ENCODE peak calls at places on chromosome 1, in seven cellular contexts. One of them, this sample, is unnamed.

GRCh38 chr1:235741294-235741693 is 91.7 kb upstream of the GNG4 start:
- DNase-seq in kidney: no peak
- DNase-seq in Peyer's patch: no peak
- DNase-seq in epithelial cell of proximal tubule: no peak
- DNase-seq in right atrium auricular region: no peak
- DNase-seq in progenitor cell of endocrine pancreas: no peak
- DNase-seq in astrocyte of the cerebellum: peak; percentile 29
- DNase-seq in this sample: no peak

GRCh38 chr1:223175032-223175431 is 32.0 kb upstream of the TLR5 start:
- DNase-seq in astrocyte of the cerebellum: no peak
- DNase-seq in epithelial cell of proximal tubule: no peak
- DNase-seq in kidney: no peak
- DNase-seq in progenitor cell of endocrine pancreas: no peak
- DNase-seq in Peyer's patch: no peak
- DNase-seq in right atrium auricular region: no peak
- DNase-seq in this sample: no peak

GRCh38 chr1:100448371-100448770 is 89.6 kb upstream of the GPR88 start:
- DNase-seq in right atrium auricular region: no peak
- DNase-seq in kidney: no peak
- DNase-seq in progenitor cell of endocrine pancreas: no peak
- DNase-seq in Peyer's patch: no peak
- DNase-seq in epithelial cell of proximal tubule: no peak
- DNase-seq in astrocyte of the cerebellum: no peak
- DNase-seq in this sample: no peak

GRCh38 chr1:246142320-246142893 is 364.7 kb downstream of the SMYD3 start:
- DNase-seq in Peyer's patch: no peak
- DNase-seq in right atrium auricular region: no peak
- DNase-seq in kidney: no peak
- DNase-seq in epithelial cell of proximal tubule: peak; percentile 85
- DNase-seq in progenitor cell of endocrine pancreas: no peak
- DNase-seq in astrocyte of the cerebellum: peak; percentile 60
- DNase-seq in this sample: no peak

GRCh38 chr1:38285807-38286530 is 239.4 kb upstream of the POU3F1 start:
- DNase-seq in astrocyte of the cerebellum: no peak
- DNase-seq in kidney: no peak
- DNase-seq in Peyer's patch: no peak
- DNase-seq in epithelial cell of proximal tubule: no peak
- DNase-seq in right atrium auricular region: no peak
- DNase-seq in progenitor cell of endocrine pancreas: no peak
- DNase-seq in this sample: peak; percentile 77

GRCh38 chr1:147808025-147808424 is 47.6 kb upstream of the GJA5 start:
- DNase-seq in epithelial cell of proximal tubule: peak; percentile 7
- DNase-seq in astrocyte of the cerebellum: no peak
- DNase-seq in progenitor cell of endocrine pancreas: no peak
- DNase-seq in kidney: no peak
- DNase-seq in right atrium auricular region: no peak
- DNase-seq in Peyer's patch: no peak
- DNase-seq in this sample: no peak

GRCh38 chr1:177306981-177307380 is 136.2 kb downstream of the BRINP2 start:
- DNase-seq in astrocyte of the cerebellum: no peak
- DNase-seq in epithelial cell of proximal tubule: no peak
- DNase-seq in Peyer's patch: no peak
- DNase-seq in right atrium auricular region: no peak
- DNase-seq in progenitor cell of endocrine pancreas: no peak
- DNase-seq in kidney: no peak
- DNase-seq in this sample: no peak

GRCh38 chr1:191026828-191027227 is 549.2 kb upstream of the BRINP3 start:
- DNase-seq in astrocyte of the cerebellum: no peak
- DNase-seq in right atrium auricular region: no peak
- DNase-seq in progenitor cell of endocrine pancreas: no peak
- DNase-seq in epithelial cell of proximal tubule: no peak
- DNase-seq in kidney: no peak
- DNase-seq in Peyer's patch: no peak
- DNase-seq in this sample: no peak

GRCh38 chr1:235199441-235199840 is 38.4 kb upstream of the RBM34 start:
- DNase-seq in kidney: no peak
- DNase-seq in astrocyte of the cerebellum: peak; percentile 71
- DNase-seq in progenitor cell of endocrine pancreas: no peak
- DNase-seq in Peyer's patch: no peak
- DNase-seq in epithelial cell of proximal tubule: no peak
- DNase-seq in right atrium auricular region: no peak
- DNase-seq in this sample: no peak

DNA sequence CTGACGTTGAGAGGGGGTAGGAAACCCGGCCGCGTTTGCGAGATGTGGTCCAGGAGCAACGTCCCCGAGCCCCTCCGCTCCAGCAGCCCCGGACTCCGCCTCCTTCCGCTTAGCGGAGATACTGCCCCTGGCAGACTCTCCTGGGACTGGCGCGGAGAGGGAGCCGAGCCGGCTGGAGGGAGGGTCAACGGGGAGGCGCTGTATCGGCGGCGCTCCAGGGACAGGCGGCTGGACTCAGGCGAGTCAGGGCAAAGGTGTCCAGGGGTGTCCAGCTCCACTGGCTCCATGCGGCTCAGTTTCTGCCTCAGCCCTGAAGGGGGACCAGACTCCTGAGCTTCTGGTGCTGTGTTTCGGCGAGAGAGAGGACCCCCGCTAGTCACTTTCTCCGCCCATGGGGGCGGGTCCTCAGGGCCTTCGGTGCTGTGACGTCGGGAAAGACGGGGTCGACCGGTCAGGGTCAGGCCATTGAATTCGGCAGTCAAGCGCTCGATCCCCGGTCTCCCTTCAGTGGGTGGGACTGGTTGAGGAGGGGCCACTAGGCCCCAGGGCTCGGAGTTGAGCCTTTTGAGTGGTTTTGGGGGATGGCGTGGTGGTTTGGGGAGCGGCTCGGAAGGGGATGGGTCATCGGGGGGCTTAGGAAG is 2.8 kb upstream of the LIX1L start:
- DNase-seq in epithelial cell of proximal tubule: no peak
- DNase-seq in astrocyte of the cerebellum: no peak
- DNase-seq in progenitor cell of endocrine pancreas: peak; percentile 57
- DNase-seq in Peyer's patch: peak; percentile 86
- DNase-seq in right atrium auricular region: peak; percentile 85
- DNase-seq in kidney: peak; percentile 94
- DNase-seq in this sample: peak; percentile 89
- TF ChIP-seq CTCF in epithelial cell of proximal tubule: no peak
- TF ChIP-seq CTCF in astrocyte of the cerebellum: peak; percentile 12
- TF ChIP-seq CTCF in progenitor cell of endocrine pancreas: peak; percentile 18
- TF ChIP-seq CTCF in Peyer's patch: peak; percentile 6
- TF ChIP-seq CTCF in right atrium auricular region: peak; percentile 24
- TF ChIP-seq CTCF in kidney: peak; percentile 2
- TF ChIP-seq CTCF in this sample: peak; percentile 20

GRCh38 chr1:20981903-20982695 is 194.6 kb downstream of the EIF4G3 start:
- DNase-seq in right atrium auricular region: no peak
- DNase-seq in Peyer's patch: no peak
- DNase-seq in epithelial cell of proximal tubule: peak; percentile 13
- DNase-seq in kidney: no peak
- DNase-seq in astrocyte of the cerebellum: peak; percentile 24
- DNase-seq in progenitor cell of endocrine pancreas: no peak
- DNase-seq in this sample: no peak
- TF ChIP-seq CTCF in right atrium auricular region: peak; percentile 55
- TF ChIP-seq CTCF in Peyer's patch: no peak
- TF ChIP-seq CTCF in epithelial cell of proximal tubule: peak; percentile 58
- TF ChIP-seq CTCF in kidney: peak; percentile 39
- TF ChIP-seq CTCF in astrocyte of the cerebellum: peak; percentile 36
- TF ChIP-seq CTCF in progenitor cell of endocrine pancreas: peak; percentile 37
- TF ChIP-seq CTCF in this sample: peak; percentile 61

GRCh38 chr1:45687753-45688737 is at the start of gene TMEM69:
- DNase-seq in Peyer's patch: peak; percentile 82
- DNase-seq in kidney: peak; percentile 84
- DNase-seq in progenitor cell of endocrine pancreas: peak; percentile 30
- DNase-seq in astrocyte of the cerebellum: peak; percentile 84
- DNase-seq in epithelial cell of proximal tubule: peak; percentile 79
- DNase-seq in right atrium auricular region: peak; percentile 78
- DNase-seq in this sample: peak; percentile 89

GRCh38 chr1:45685308-45686080 is 839 bp downstream of the GPBP1L1 start:
- DNase-seq in epithelial cell of proximal tubule: no peak
- DNase-seq in astrocyte of the cerebellum: no peak
- DNase-seq in progenitor cell of endocrine pancreas: no peak
- DNase-seq in right atrium auricular region: no peak
- DNase-seq in Peyer's patch: no peak
- DNase-seq in kidney: no peak
- DNase-seq in this sample: no peak

GRCh38 chr1:45687014-45687752 is 798 bp upstream of the TMEM69 start:
- DNase-seq in epithelial cell of proximal tubule: peak; percentile 90
- DNase-seq in kidney: peak; percentile 100
- DNase-seq in astrocyte of the cerebellum: peak; percentile 94
- DNase-seq in progenitor cell of endocrine pancreas: peak; percentile 95
- DNase-seq in Peyer's patch: peak; percentile 99
- DNase-seq in right atrium auricular region: peak; percentile 98
- DNase-seq in this sample: peak; percentile 99

GRCh38 chr1:45684402-45684801 is 1.9 kb downstream of the GPBP1L1 start:
- DNase-seq in kidney: no peak
- DNase-seq in progenitor cell of endocrine pancreas: no peak
- DNase-seq in Peyer's patch: no peak
- DNase-seq in right atrium auricular region: no peak
- DNase-seq in astrocyte of the cerebellum: no peak
- DNase-seq in epithelial cell of proximal tubule: no peak
- DNase-seq in this sample: no peak

DNA sequence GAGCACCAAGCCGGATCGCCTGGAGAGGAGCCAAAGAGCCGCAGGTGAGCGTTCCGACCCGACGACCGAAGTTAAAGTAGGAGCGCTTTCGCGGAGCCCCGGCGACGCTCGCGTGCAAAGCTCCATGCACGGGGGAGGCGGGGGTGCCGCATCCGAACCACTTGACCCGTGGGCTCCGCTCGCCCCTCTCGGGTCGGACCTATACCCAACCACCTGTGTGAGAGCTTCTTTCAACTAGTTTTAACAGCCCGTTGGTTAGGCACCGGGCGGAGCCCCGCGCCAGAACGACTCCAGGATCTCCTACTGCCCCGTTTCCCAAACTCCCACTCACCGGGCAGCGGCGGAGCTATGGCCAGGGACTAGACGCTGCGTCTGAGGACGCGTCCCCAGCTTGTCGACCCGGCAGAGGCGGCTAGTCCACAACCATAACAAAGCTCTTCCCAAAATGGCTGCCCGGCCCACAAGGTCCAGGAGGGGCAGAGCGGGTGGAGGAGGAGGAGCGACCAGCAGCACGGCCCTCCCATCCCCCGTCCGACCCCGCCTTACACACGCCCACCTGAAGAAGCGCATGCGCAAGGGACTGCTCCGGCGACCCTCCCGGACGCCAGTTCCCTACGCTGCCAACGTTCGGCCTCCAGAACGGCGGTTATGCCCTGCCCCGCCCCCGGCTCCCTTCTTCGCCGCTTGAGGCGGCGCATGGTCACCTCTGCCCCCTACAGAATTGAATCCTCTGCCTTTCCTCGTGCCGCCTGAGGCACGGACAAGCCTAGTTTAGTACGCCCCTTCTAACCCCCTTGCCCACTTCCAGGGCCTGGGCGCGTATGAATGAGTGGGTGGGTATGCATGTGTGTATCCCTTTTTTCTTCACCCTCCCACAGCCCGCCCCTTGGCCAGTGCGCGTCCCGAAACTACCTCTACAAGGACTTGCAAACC is at the start of gene GPBP1L1:
- DNase-seq in Peyer's patch: peak; percentile 99
- DNase-seq in epithelial cell of proximal tubule: peak; percentile 52
- DNase-seq in kidney: peak; percentile 99
- DNase-seq in progenitor cell of endocrine pancreas: peak; percentile 94
- DNase-seq in astrocyte of the cerebellum: peak; percentile 93
- DNase-seq in right atrium auricular region: peak; percentile 97
- DNase-seq in this sample: peak; percentile 99
- TF ChIP-seq CTCF in Peyer's patch: no peak
- TF ChIP-seq CTCF in epithelial cell of proximal tubule: no peak
- TF ChIP-seq CTCF in kidney: peak; percentile 8
- TF ChIP-seq CTCF in progenitor cell of endocrine pancreas: peak; percentile 42
- TF ChIP-seq CTCF in astrocyte of the cerebellum: no peak
- TF ChIP-seq CTCF in right atrium auricular region: no peak
- TF ChIP-seq CTCF in this sample: no peak

GRCh38 chr1:211797994-211798393 is 32.6 kb downstream of the LPGAT1 start:
- DNase-seq in epithelial cell of proximal tubule: no peak
- DNase-seq in astrocyte of the cerebellum: no peak
- DNase-seq in right atrium auricular region: no peak
- DNase-seq in progenitor cell of endocrine pancreas: no peak
- DNase-seq in kidney: no peak
- DNase-seq in Peyer's patch: no peak
- DNase-seq in this sample: no peak
- TF ChIP-seq CTCF in epithelial cell of proximal tubule: no peak
- TF ChIP-seq CTCF in astrocyte of the cerebellum: no peak
- TF ChIP-seq CTCF in right atrium auricular region: no peak
- TF ChIP-seq CTCF in progenitor cell of endocrine pancreas: no peak
- TF ChIP-seq CTCF in kidney: no peak
- TF ChIP-seq CTCF in Peyer's patch: no peak
- TF ChIP-seq CTCF in this sample: no peak

GRCh38 chr1:16012590-16013219 is 5.1 kb downstream of the HSPB7 start:
- DNase-seq in progenitor cell of endocrine pancreas: peak; percentile 47
- DNase-seq in Peyer's patch: peak; percentile 69
- DNase-seq in right atrium auricular region: no peak
- DNase-seq in astrocyte of the cerebellum: peak; percentile 24
- DNase-seq in epithelial cell of proximal tubule: no peak
- DNase-seq in kidney: peak; percentile 94
- DNase-seq in this sample: no peak
- TF ChIP-seq CTCF in progenitor cell of endocrine pancreas: no peak
- TF ChIP-seq CTCF in Peyer's patch: no peak
- TF ChIP-seq CTCF in right atrium auricular region: no peak
- TF ChIP-seq CTCF in astrocyte of the cerebellum: no peak
- TF ChIP-seq CTCF in epithelial cell of proximal tubule: peak; percentile 20
- TF ChIP-seq CTCF in kidney: no peak
- TF ChIP-seq CTCF in this sample: no peak